ENCODE peak calls at places on chromosomes 12 and 14, in ten cellular contexts. One of them, this sample, is unnamed.
A peak's percentile ranks its signal among the peaks of the same experiment; 100 is the strongest.

GRCh38 chr14:50334211-50334610 is 22.1 kb downstream of the DMAC2L start:
- DNase-seq in stomach: no peak
- DNase-seq in Panc1: no peak
- DNase-seq in spleen: no peak
- DNase-seq in HCT116: no peak
- DNase-seq in transverse colon: no peak
- DNase-seq in sigmoid colon: no peak
- DNase-seq in HepG2: no peak
- DNase-seq in prostate gland: no peak
- DNase-seq in GM12878: no peak
- DNase-seq in this sample: peak; percentile 10

GRCh38 chr12:100265732-100266131 is 1.1 kb downstream of the DEPDC4 start:
- DNase-seq in stomach: no peak
- DNase-seq in Panc1: no peak
- DNase-seq in spleen: no peak
- DNase-seq in HCT116: no peak
- DNase-seq in transverse colon: no peak
- DNase-seq in sigmoid colon: no peak
- DNase-seq in HepG2: no peak
- DNase-seq in prostate gland: no peak
- DNase-seq in GM12878: no peak
- DNase-seq in this sample: no peak

GRCh38 chr14:68719634-68720384 is 73.1 kb downstream of the ZFP36L1 start:
- DNase-seq in stomach: no peak
- DNase-seq in Panc1: no peak
- DNase-seq in spleen: no peak
- DNase-seq in HCT116: no peak
- DNase-seq in transverse colon: no peak
- DNase-seq in sigmoid colon: no peak
- DNase-seq in HepG2: no peak
- DNase-seq in prostate gland: no peak
- DNase-seq in GM12878: no peak
- DNase-seq in this sample: no peak

GRCh38 chr12:42407306-42407705 is 81.3 kb downstream of the PPHLN1 start:
- DNase-seq in stomach: no peak
- DNase-seq in Panc1: no peak
- DNase-seq in spleen: no peak
- DNase-seq in HCT116: no peak
- DNase-seq in transverse colon: no peak
- DNase-seq in sigmoid colon: no peak
- DNase-seq in HepG2: no peak
- DNase-seq in prostate gland: no peak
- DNase-seq in GM12878: no peak
- DNase-seq in this sample: no peak

GRCh38 chr14:35374273-35374681 is 30.3 kb downstream of the NFKBIA start:
- DNase-seq in stomach: peak; percentile 51
- DNase-seq in Panc1: peak; percentile 50
- DNase-seq in spleen: peak; percentile 33
- DNase-seq in HCT116: peak; percentile 35
- DNase-seq in transverse colon: peak; percentile 54
- DNase-seq in sigmoid colon: peak; percentile 83
- DNase-seq in HepG2: peak; percentile 89
- DNase-seq in prostate gland: no peak
- DNase-seq in GM12878: no peak
- DNase-seq in this sample: no peak

GRCh38 chr14:47675489-47676300 is at the start of gene MDGA2:
- DNase-seq in stomach: no peak
- DNase-seq in Panc1: no peak
- DNase-seq in spleen: peak; percentile 66
- DNase-seq in HCT116: no peak
- DNase-seq in transverse colon: no peak
- DNase-seq in sigmoid colon: no peak
- DNase-seq in HepG2: no peak
- DNase-seq in prostate gland: no peak
- DNase-seq in GM12878: no peak
- DNase-seq in this sample: no peak

GRCh38 chr12:132904718-132905328 is 17.4 kb upstream of the CHFR start:
- DNase-seq in stomach: peak; percentile 72
- DNase-seq in Panc1: no peak
- DNase-seq in spleen: peak; percentile 96
- DNase-seq in HCT116: no peak
- DNase-seq in transverse colon: peak; percentile 83
- DNase-seq in sigmoid colon: peak; percentile 92
- DNase-seq in HepG2: no peak
- DNase-seq in prostate gland: peak; percentile 54
- DNase-seq in GM12878: no peak
- DNase-seq in this sample: peak; percentile 92

GRCh38 chr14:30153662-30154061 is 226.0 kb upstream of the PRKD1 start:
- DNase-seq in stomach: no peak
- DNase-seq in Panc1: no peak
- DNase-seq in spleen: no peak
- DNase-seq in HCT116: no peak
- DNase-seq in transverse colon: no peak
- DNase-seq in sigmoid colon: no peak
- DNase-seq in HepG2: no peak
- DNase-seq in prostate gland: no peak
- DNase-seq in GM12878: no peak
- DNase-seq in this sample: no peak

GRCh38 chr12:102063066-102063465 is 1.3 kb upstream of the WASHC3 start:
- DNase-seq in stomach: no peak
- DNase-seq in Panc1: no peak
- DNase-seq in spleen: no peak
- DNase-seq in HCT116: peak; percentile 47
- DNase-seq in transverse colon: no peak
- DNase-seq in sigmoid colon: no peak
- DNase-seq in HepG2: peak; percentile 35
- DNase-seq in prostate gland: no peak
- DNase-seq in GM12878: no peak
- DNase-seq in this sample: no peak

GRCh38 chr14:23033801-23034497 is 751 bp downstream of the PSMB5 start:
- DNase-seq in stomach: no peak
- DNase-seq in Panc1: no peak
- DNase-seq in spleen: no peak
- DNase-seq in HCT116: no peak
- DNase-seq in transverse colon: no peak
- DNase-seq in sigmoid colon: no peak
- DNase-seq in HepG2: no peak
- DNase-seq in prostate gland: no peak
- DNase-seq in GM12878: no peak
- DNase-seq in this sample: no peak

GRCh38 chr12:79482921-79483320 is 207.8 kb downstream of the PAWR start:
- DNase-seq in stomach: no peak
- DNase-seq in Panc1: no peak
- DNase-seq in spleen: no peak
- DNase-seq in HCT116: no peak
- DNase-seq in transverse colon: no peak
- DNase-seq in sigmoid colon: no peak
- DNase-seq in HepG2: no peak
- DNase-seq in prostate gland: no peak
- DNase-seq in GM12878: no peak
- DNase-seq in this sample: peak; percentile 79

GRCh38 chr12:118371354-118372282 is 1.1 kb downstream of the TAOK3 start:
- DNase-seq in stomach: no peak
- DNase-seq in Panc1: no peak
- DNase-seq in spleen: peak; percentile 90
- DNase-seq in HCT116: no peak
- DNase-seq in transverse colon: peak; percentile 26
- DNase-seq in sigmoid colon: peak; percentile 68
- DNase-seq in HepG2: no peak
- DNase-seq in prostate gland: peak; percentile 27
- DNase-seq in GM12878: no peak
- DNase-seq in this sample: no peak

GRCh38 chr12:66823857-66824570 is 145.1 kb upstream of the GRIP1 start:
- DNase-seq in stomach: no peak
- DNase-seq in Panc1: no peak
- DNase-seq in spleen: no peak
- DNase-seq in HCT116: no peak
- DNase-seq in transverse colon: no peak
- DNase-seq in sigmoid colon: no peak
- DNase-seq in HepG2: no peak
- DNase-seq in prostate gland: peak; percentile 62
- DNase-seq in GM12878: no peak
- DNase-seq in this sample: no peak

GRCh38 chr12:18158774-18159557 is 69.0 kb upstream of the RERGL start:
- DNase-seq in stomach: no peak
- DNase-seq in Panc1: no peak
- DNase-seq in spleen: no peak
- DNase-seq in HCT116: no peak
- DNase-seq in transverse colon: no peak
- DNase-seq in sigmoid colon: no peak
- DNase-seq in HepG2: peak; percentile 35
- DNase-seq in prostate gland: no peak
- DNase-seq in GM12878: no peak
- DNase-seq in this sample: no peak

GRCh38 chr14:28767851-28768548 is 1.4 kb downstream of the FOXG1 start:
- DNase-seq in stomach: no peak
- DNase-seq in Panc1: no peak
- DNase-seq in spleen: no peak
- DNase-seq in HCT116: no peak
- DNase-seq in transverse colon: no peak
- DNase-seq in sigmoid colon: no peak
- DNase-seq in HepG2: no peak
- DNase-seq in prostate gland: no peak
- DNase-seq in GM12878: no peak
- DNase-seq in this sample: no peak

GRCh38 chr14:28768549-28768870 is 1.9 kb downstream of the FOXG1 start:
- DNase-seq in stomach: no peak
- DNase-seq in Panc1: no peak
- DNase-seq in spleen: no peak
- DNase-seq in HCT116: no peak
- DNase-seq in transverse colon: no peak
- DNase-seq in sigmoid colon: no peak
- DNase-seq in HepG2: no peak
- DNase-seq in prostate gland: no peak
- DNase-seq in GM12878: no peak
- DNase-seq in this sample: no peak

GRCh38 chr14:28766505-28767238 is at the start of gene FOXG1:
- DNase-seq in stomach: no peak
- DNase-seq in Panc1: no peak
- DNase-seq in spleen: no peak
- DNase-seq in HCT116: no peak
- DNase-seq in transverse colon: no peak
- DNase-seq in sigmoid colon: no peak
- DNase-seq in HepG2: no peak
- DNase-seq in prostate gland: no peak
- DNase-seq in GM12878: no peak
- DNase-seq in this sample: no peak

GRCh38 chr14:28765907-28766504 is 581 bp upstream of the FOXG1 start:
- DNase-seq in stomach: no peak
- DNase-seq in Panc1: no peak
- DNase-seq in spleen: no peak
- DNase-seq in HCT116: no peak
- DNase-seq in transverse colon: no peak
- DNase-seq in sigmoid colon: no peak
- DNase-seq in HepG2: no peak
- DNase-seq in prostate gland: no peak
- DNase-seq in GM12878: no peak
- DNase-seq in this sample: no peak

GRCh38 chr14:28767239-28767850 is 758 bp downstream of the FOXG1 start:
- DNase-seq in stomach: no peak
- DNase-seq in Panc1: no peak
- DNase-seq in spleen: no peak
- DNase-seq in HCT116: no peak
- DNase-seq in transverse colon: no peak
- DNase-seq in sigmoid colon: no peak
- DNase-seq in HepG2: no peak
- DNase-seq in prostate gland: no peak
- DNase-seq in GM12878: no peak
- DNase-seq in this sample: no peak
- TF ChIP-seq POLR2AphosphoS5 in stomach: no peak
- TF ChIP-seq POLR2AphosphoS5 in Panc1: no peak
- TF ChIP-seq POLR2AphosphoS5 in spleen: no peak
- TF ChIP-seq POLR2AphosphoS5 in HCT116: no peak
- TF ChIP-seq POLR2AphosphoS5 in transverse colon: no peak
- TF ChIP-seq POLR2AphosphoS5 in sigmoid colon: no peak
- TF ChIP-seq POLR2AphosphoS5 in HepG2: no peak
- TF ChIP-seq POLR2AphosphoS5 in prostate gland: no peak
- TF ChIP-seq POLR2AphosphoS5 in GM12878: no peak
- TF ChIP-seq POLR2AphosphoS5 in this sample: no peak

GRCh38 chr12:27619308-27619707 is 76.9 kb upstream of the REP15 start:
- DNase-seq in stomach: no peak
- DNase-seq in Panc1: peak; percentile 95
- DNase-seq in spleen: no peak
- DNase-seq in HCT116: peak; percentile 81
- DNase-seq in transverse colon: no peak
- DNase-seq in sigmoid colon: no peak
- DNase-seq in HepG2: peak; percentile 11
- DNase-seq in prostate gland: no peak
- DNase-seq in GM12878: no peak
- DNase-seq in this sample: no peak
- H3K4me1 ChIP-seq in stomach: no peaks in the 10 kb centered on the region
- H3K4me1 ChIP-seq in Panc1: peaks cover 53% of the 10 kb centered on the region
- H3K4me1 ChIP-seq in spleen: peaks cover 5% of the 10 kb centered on the region
- H3K4me1 ChIP-seq in HCT116: peaks cover 93% of the 10 kb centered on the region
- H3K4me1 ChIP-seq in transverse colon: no peaks in the 10 kb centered on the region
- H3K4me1 ChIP-seq in sigmoid colon: peaks cover 27% of the 10 kb centered on the region
- H3K4me1 ChIP-seq in HepG2: peaks cover 10% of the 10 kb centered on the region
- H3K4me1 ChIP-seq in prostate gland: no peaks in the 10 kb centered on the region
- H3K4me1 ChIP-seq in GM12878: no peaks in the 10 kb centered on the region
- H3K4me1 ChIP-seq in this sample: peaks cover 21% of the 10 kb centered on the region

DNA sequence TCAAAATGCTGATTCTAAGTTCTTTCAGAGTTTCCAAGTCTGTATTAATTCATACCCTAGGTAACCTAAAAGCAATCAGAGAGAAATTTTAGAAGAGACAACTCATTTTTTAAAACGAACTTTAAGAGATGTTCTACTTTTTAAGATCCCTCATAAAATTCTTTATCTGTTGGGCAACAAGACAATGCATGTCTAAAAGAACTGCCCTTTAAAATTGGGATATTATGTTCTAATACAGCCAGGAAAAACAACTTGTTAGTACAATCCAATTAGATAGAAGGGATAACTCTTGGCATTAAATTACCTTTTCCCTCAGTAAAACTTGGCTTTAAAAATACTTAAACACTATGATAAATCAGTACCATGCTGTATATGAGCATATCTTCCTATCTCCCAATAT is 15.6 kb downstream of the DICER1 start:
- DNase-seq in stomach: no peak
- DNase-seq in Panc1: no peak
- DNase-seq in spleen: no peak
- DNase-seq in HCT116: no peak
- DNase-seq in transverse colon: no peak
- DNase-seq in sigmoid colon: no peak
- DNase-seq in HepG2: no peak
- DNase-seq in prostate gland: no peak
- DNase-seq in GM12878: no peak
- DNase-seq in this sample: no peak
- H3K4me3 ChIP-seq in stomach: no peak overlapping the region
- H3K4me3 ChIP-seq in Panc1: no peak overlapping the region
- H3K4me3 ChIP-seq in spleen: no peak overlapping the region
- H3K4me3 ChIP-seq in HCT116: no peak overlapping the region
- H3K4me3 ChIP-seq in transverse colon: no peak overlapping the region
- H3K4me3 ChIP-seq in sigmoid colon: no peak overlapping the region
- H3K4me3 ChIP-seq in HepG2: no peak overlapping the region
- H3K4me3 ChIP-seq in prostate gland: no peak overlapping the region
- H3K4me3 ChIP-seq in GM12878: no peak overlapping the region
- H3K4me3 ChIP-seq in this sample: no peak overlapping the region

DNA sequence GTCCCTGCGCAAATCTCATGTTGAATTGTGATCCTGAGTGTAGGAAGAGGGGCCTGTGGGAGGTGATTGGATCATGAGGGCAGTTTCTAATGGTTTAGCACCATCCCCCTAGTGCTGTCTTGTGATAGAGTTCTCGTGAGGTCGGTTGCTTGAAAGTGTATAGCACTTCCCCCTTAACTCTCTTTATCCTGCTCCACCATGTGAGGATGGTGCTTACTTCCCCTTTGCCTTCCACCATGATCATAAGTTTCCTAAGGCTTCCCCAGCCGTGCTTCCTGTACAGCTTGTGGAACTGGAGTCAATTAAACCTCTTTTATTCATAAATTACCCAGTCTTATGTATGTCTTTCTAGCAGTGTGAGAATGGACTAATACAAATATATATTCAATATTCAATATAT is 303.7 kb upstream of the SEL1L start:
- DNase-seq in stomach: no peak
- DNase-seq in Panc1: no peak
- DNase-seq in spleen: no peak
- DNase-seq in HCT116: no peak
- DNase-seq in transverse colon: no peak
- DNase-seq in sigmoid colon: no peak
- DNase-seq in HepG2: no peak
- DNase-seq in prostate gland: no peak
- DNase-seq in GM12878: no peak
- DNase-seq in this sample: no peak
- TF ChIP-seq POLR2AphosphoS5 in stomach: no peak
- TF ChIP-seq POLR2AphosphoS5 in Panc1: no peak
- TF ChIP-seq POLR2AphosphoS5 in spleen: no peak
- TF ChIP-seq POLR2AphosphoS5 in HCT116: no peak
- TF ChIP-seq POLR2AphosphoS5 in transverse colon: no peak
- TF ChIP-seq POLR2AphosphoS5 in sigmoid colon: no peak
- TF ChIP-seq POLR2AphosphoS5 in HepG2: no peak
- TF ChIP-seq POLR2AphosphoS5 in prostate gland: no peak
- TF ChIP-seq POLR2AphosphoS5 in GM12878: no peak
- TF ChIP-seq POLR2AphosphoS5 in this sample: no peak

This sample was measured in esophagus muscularis mucosa.